ENCODE peak calls at places on chromosomes 5 and 9, in ten cellular contexts. Z, L, P, D, K, X, V, R, N and H are unnamed samples.

GRCh38 chr5:67643531-67643930 is 446.9 kb upstream of the CD180 start:
- DNase-seq in Z (no peak), L (no peak), P (no peak), D (no peak), K (no peak), X (no peak), V (no peak), R (no peak), N (no peak), H (no peak)

GRCh38 chr5:168737066-168737465 is 157.9 kb upstream of the PANK3 start:
- DNase-seq in Z (no peak), L (no peak), P (no peak), D (no peak), K (no peak), X (no peak), V (no peak), R (no peak), N (no peak), H (no peak)

GRCh38 chr9:35515766-35516165 is 25.9 kb downstream of the RUSC2 start:
- DNase-seq in Z (no peak), L (no peak), P (no peak), D (no peak), K (no peak), X (no peak), V (no peak), R (no peak), N (no peak), H (no peak)

GRCh38 chr5:17431272-17432050 is 66.6 kb upstream of the TAF11L2 start:
- DNase-seq in Z (no peak), L (no peak), P (no peak), D (no peak), K (no peak), X (no peak), V (no peak), R (no peak), N (no peak), H (peak)

GRCh38 chr5:139342423-139342723 is 719 bp downstream of the PAIP2 start:
- DNase-seq in Z (no peak), L (no peak), P (no peak), D (no peak), K (no peak), X (no peak), V (peak), R (no peak), N (no peak), H (no peak)

GRCh38 chr5:102481044-102481715 is 17.6 kb downstream of the SLCO6A1 start:
- DNase-seq in Z (no peak), L (no peak), P (no peak), D (no peak), K (peak), X (peak), V (no peak), R (no peak), N (no peak), H (peak)

GRCh38 chr5:77957-78804 is 13.8 kb upstream of the PLEKHG4B start:
- DNase-seq in Z (no peak), L (peak), P (no peak), D (no peak), K (no peak), X (no peak), V (peak), R (no peak), N (no peak), H (peak)

GRCh38 chr5:111685969-111686368 is 71.0 kb downstream of the NREP start:
- DNase-seq in Z (no peak), L (no peak), P (no peak), D (no peak), K (no peak), X (peak), V (no peak), R (no peak), N (no peak), H (peak)

GRCh38 chr9:90872835-90873294 is 71.2 kb downstream of the SYK start:
- DNase-seq in Z (no peak), L (no peak), P (no peak), D (no peak), K (no peak), X (no peak), V (peak), R (no peak), N (no peak), H (no peak)

GRCh38 chr5:96816991-96817390 is 9.2 kb upstream of the ERAP1 start:
- DNase-seq in Z (no peak), L (no peak), P (no peak), D (no peak), K (no peak), X (no peak), V (peak), R (no peak), N (no peak), H (no peak)

GRCh38 chr5:121851643-121852574 is at the start of gene FTMT:
- DNase-seq in Z (no peak), L (no peak), P (no peak), D (no peak), K (no peak), X (no peak), V (no peak), R (no peak), N (no peak), H (no peak)

GRCh38 chr5:150318613-150319483 is 16.1 kb upstream of the ARSI start:
- DNase-seq in Z (no peak), L (no peak), P (no peak), D (no peak), K (no peak), X (no peak), V (no peak), R (no peak), N (no peak), H (no peak)

GRCh38 chr5:127290946-127291763 is 559 bp downstream of the MEGF10 start:
- DNase-seq in Z (peak), L (no peak), P (no peak), D (no peak), K (no peak), X (no peak), V (no peak), R (no peak), N (no peak), H (no peak)